ENCODE peak calls at places on chromosomes 7 and 10, in eight cellular contexts. V is left ventricle myocardium inferior; H is psoas muscle; F is osteoblast; E is CD8-positive, alpha-beta memory T cell; Y is RWPE2; C is heart left ventricle; Q is Peyer's patch. A is an unnamed sample.

GRCh38 chr10:59513558-59513957 is 151.2 kb upstream of the FAM13C start:
- DNase-seq in F (no peak), C (no peak), V (no peak), Q (no peak), H (no peak), E (no peak), Y (no peak), A (no peak)

GRCh38 chr7:150971242-150972048 is 6.7 kb downstream of the KCNH2 start:
- DNase-seq in F (no peak), V (peak; percentile 52), Y (no peak), H (no peak), E (no peak), C (no peak), Q (no peak), A (no peak)

GRCh38 chr7:29270979-29271658 is 76.5 kb downstream of the CHN2 start:
- DNase-seq in E (no peak), V (no peak), Y (no peak), Q (no peak), H (no peak), F (no peak), C (no peak), A (no peak)

GRCh38 chr7:80170445-80170844 is 35.8 kb downstream of the GNAI1 start:
- DNase-seq in V (no peak), C (no peak), Y (no peak), H (no peak), E (no peak), F (no peak), Q (no peak), A (no peak)

GRCh38 chr7:124671976-124672375 is 93.6 kb downstream of the GPR37 start:
- DNase-seq in V (no peak), F (no peak), E (no peak), Q (no peak), H (no peak), Y (no peak), C (no peak), A (no peak)

GRCh38 chr7:2013381-2014311 is 219.1 kb downstream of the MAD1L1 start:
- DNase-seq in F (peak; percentile 78), V (peak; percentile 13), Q (peak; percentile 47), E (no peak), H (peak; percentile 45), Y (peak; percentile 53), C (no peak), A (no peak)

GRCh38 chr10:60816624-60817023 is 38.3 kb downstream of the CDK1 start:
- DNase-seq in E (peak; percentile 35), Q (no peak), H (no peak), Y (no peak), F (peak; percentile 58), C (peak; percentile 46), V (no peak), A (peak; percentile 64)

GRCh38 chr10:30040597-30040996 is 18.8 kb downstream of the JCAD start:
- DNase-seq in E (no peak), V (no peak), C (no peak), Q (no peak), F (no peak), Y (no peak), H (no peak), A (no peak)

GRCh38 chr10:72257051-72257892 is 16.5 kb upstream of the DDIT4 start:
- DNase-seq in Y (no peak), H (no peak), E (no peak), Q (no peak), F (no peak), V (peak; percentile 47), C (peak; percentile 38), A (no peak)

GRCh38 chr7:3043544-3044395 is at the start of gene CARD11:
- DNase-seq in C (no peak), V (no peak), E (peak; percentile 56), F (no peak), H (no peak), Y (no peak), Q (no peak), A (no peak)

GRCh38 chr10:20616056-20616671 is 280.9 kb downstream of the NEBL start:
- DNase-seq in H (no peak), F (no peak), Y (no peak), C (no peak), V (no peak), Q (no peak), E (no peak), A (no peak)

GRCh38 chr10:128498378-128498730 is 372.1 kb upstream of the MKI67 start:
- DNase-seq in V (no peak), H (no peak), C (no peak), E (no peak), Q (no peak), F (peak; percentile 21), Y (no peak), A (no peak)

GRCh38 chr7:17041324-17041723 is 159.5 kb upstream of the AGR3 start:
- DNase-seq in Y (no peak), V (no peak), Q (no peak), H (no peak), F (no peak), E (no peak), C (no peak), A (no peak)

GRCh38 chr10:1472605-1473004 is 264.7 kb downstream of the ADARB2 start:
- DNase-seq in Y (no peak), H (no peak), Q (no peak), C (no peak), E (no peak), F (no peak), V (no peak), A (no peak)

GRCh38 chr10:99426689-99427088 is 3.7 kb downstream of the GOT1 start:
- DNase-seq in Y (no peak), F (no peak), E (no peak), C (no peak), Q (no peak), V (no peak), H (no peak), A (no peak)

GRCh38 chr7:45052011-45052410 is 36.8 kb downstream of the NACAD start:
- DNase-seq in Q (no peak), V (no peak), C (no peak), E (no peak), F (no peak), Y (no peak), H (no peak), A (no peak)

GRCh38 chr7:29370531-29371314 is 176.1 kb downstream of the CHN2 start:
- DNase-seq in H (no peak), C (peak; percentile 27), Q (no peak), F (no peak), Y (no peak), V (no peak), E (no peak), A (no peak)

GRCh38 chr10:27724287-27724686 is 21.3 kb downstream of the MKX start:
- DNase-seq in V (no peak), Y (no peak), Q (no peak), F (no peak), H (no peak), C (no peak), E (no peak), A (no peak)

GRCh38 chr10:132786279-132786528 is 257 bp upstream of the NKX6-2 start:
- DNase-seq in Q (no peak), H (no peak), V (no peak), C (no peak), Y (no peak), F (peak; percentile 93), E (no peak), A (no peak)

GRCh38 chr10:78783753-78784152 is 285.0 kb upstream of the ZMIZ1 start:
- DNase-seq in C (no peak), E (no peak), V (peak; percentile 3), H (no peak), F (no peak), Q (peak; percentile 8), Y (peak; percentile 9), A (no peak)

GRCh38 chr10:26797340-26797739 is 63.4 kb downstream of the ABI1 start:
- DNase-seq in C (no peak), E (no peak), Y (no peak), H (no peak), Q (no peak), F (no peak), V (no peak), A (no peak)

GRCh38 chr7:30179016-30179436 is 44.2 kb downstream of the MTURN start:
- DNase-seq in V (no peak), F (no peak), H (no peak), C (no peak), E (no peak), Q (no peak), Y (no peak), A (no peak)

GRCh38 chr7:5681979-5682546 is 99.4 kb downstream of the RNF216 start:
- DNase-seq in Q (no peak), E (no peak), C (no peak), F (no peak), Y (no peak), H (no peak), V (no peak), A (no peak)

GRCh38 chr10:4691776-4692175 is 134.2 kb upstream of the AKR1E2 start:
- DNase-seq in H (no peak), C (no peak), Q (no peak), Y (no peak), V (no peak), E (no peak), F (peak; percentile 48), A (no peak)

GRCh38 chr7:93574269-93574645 is 267 bp downstream of the CALCR start:
- DNase-seq in V (no peak), F (no peak), C (no peak), H (no peak), Y (no peak), Q (no peak), E (no peak), A (no peak)
- H3K4me3 ChIP-seq in V (peak overlapping the region; percentile 37), F (no peak overlapping the region), C (peak overlapping the region; percentile 12), H (peak overlapping the region; percentile 36), Y (no peak overlapping the region), Q (peak overlapping the region; percentile 25), E (no peak overlapping the region), A (peak overlapping the region; percentile 27)

GRCh38 chr7:18086165-18087030 is 58.8 kb upstream of the PRPS1L1 start:
- DNase-seq in Q (no peak), E (no peak), Y (no peak), C (peak; percentile 66), F (peak; percentile 84), H (peak; percentile 58), V (peak; percentile 43), A (peak; percentile 61)
- H3K27me3 ChIP-seq in Q (no peaks in the 10 kb centered on the region), E (peaks cover 3% of the 10 kb centered on the region), Y (peaks cover 12% of the 10 kb centered on the region), C (no peaks in the 10 kb centered on the region), F (peaks cover 48% of the 10 kb centered on the region), H (no peaks in the 10 kb centered on the region), V (no peaks in the 10 kb centered on the region), A (no peaks in the 10 kb centered on the region)

GRCh38 chr10:91799580-91799975 is 1.4 kb downstream of the TNKS2 start:
- DNase-seq in F (no peak), H (no peak), Y (no peak), C (no peak), E (no peak), Q (no peak), V (no peak), A (no peak)
- H3K4me1 ChIP-seq in F (peaks cover 28% of the 10 kb centered on the region), H (peaks cover 34% of the 10 kb centered on the region), Y (peaks cover 28% of the 10 kb centered on the region), C (peaks cover 12% of the 10 kb centered on the region), E (peaks cover 41% of the 10 kb centered on the region), Q (peaks cover 39% of the 10 kb centered on the region), V (peaks cover 78% of the 10 kb centered on the region), A (peaks cover 18% of the 10 kb centered on the region)

DNA sequence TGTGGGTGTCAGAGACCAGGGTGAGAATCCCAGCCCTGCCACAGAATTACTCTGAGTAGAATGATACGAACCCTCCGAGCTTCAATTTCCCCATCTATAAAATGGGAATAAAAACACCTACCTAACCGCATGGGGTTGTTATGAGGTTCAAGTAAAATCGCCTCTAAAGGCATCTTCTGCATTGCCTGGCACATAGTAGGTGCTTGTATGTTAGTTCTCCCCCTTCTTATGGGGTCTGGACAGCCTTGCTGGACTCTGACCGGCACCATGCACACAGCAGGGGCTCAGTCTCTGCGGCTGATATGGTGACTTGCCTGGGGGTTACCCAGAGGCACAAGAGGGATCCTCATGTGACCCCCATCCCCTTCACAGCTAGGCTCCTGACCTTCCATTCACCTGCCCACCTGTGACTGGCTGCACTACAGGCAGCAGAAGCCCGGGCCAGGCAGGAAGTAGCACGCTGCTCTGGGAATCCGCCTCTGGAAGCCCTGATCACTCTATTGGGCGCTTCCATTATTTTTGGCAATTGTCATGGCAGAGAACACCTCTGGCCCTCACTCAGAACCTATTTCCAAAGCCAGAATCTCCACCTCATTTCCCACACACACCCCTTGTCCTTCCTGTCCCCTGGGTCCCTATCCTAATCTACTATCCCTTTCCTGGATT is 6.0 kb downstream of the SH3PXD2A start:
- DNase-seq in Y (no peak), E (no peak), V (no peak), C (no peak), H (no peak), F (no peak), Q (no peak), A (no peak)
- H3K4me3 ChIP-seq in Y (no peak overlapping the region), E (no peak overlapping the region), V (peak overlapping the region; percentile 14), C (peak overlapping the region; percentile 28), H (no peak overlapping the region), F (peak overlapping the region; percentile 49), Q (no peak overlapping the region), A (no peak overlapping the region)

A was measured in HAP-1.